ENCODE peak calls at places on chromosomes 5 and 9, in seven cellular contexts. One of them, this sample, is unnamed.

GRCh38 chr9:127264462-127265040 is at the start of gene GARNL3:
- DNase-seq in C1 segment of cervical spinal cord: no peak
- DNase-seq in NCI-H2171: no peak
- DNase-seq in pancreas: no peak
- DNase-seq in NCI-H2081: no peak
- DNase-seq in stimulated activated CD4-positive, alpha-beta T cell treated with anti-CD3 and anti-CD28 coated beads, Interleukin-1b, Interleukin-23, amount 100 ng/mL, for 4 hours: no peak
- DNase-seq in substantia nigra: no peak
- DNase-seq in this sample: no peak

GRCh38 chr9:112002131-112002846 is 105.7 kb downstream of the UGCG start:
- DNase-seq in pancreas: no peak
- DNase-seq in NCI-H2171: no peak
- DNase-seq in NCI-H2081: no peak
- DNase-seq in stimulated activated CD4-positive, alpha-beta T cell treated with anti-CD3 and anti-CD28 coated beads, Interleukin-1b, Interleukin-23, amount 100 ng/mL, for 4 hours: no peak
- DNase-seq in C1 segment of cervical spinal cord: no peak
- DNase-seq in substantia nigra: no peak
- DNase-seq in this sample: no peak

GRCh38 chr9:115022760-115023434 is 92.5 kb upstream of the TNFSF8 start:
- DNase-seq in NCI-H2081: no peak
- DNase-seq in C1 segment of cervical spinal cord: no peak
- DNase-seq in NCI-H2171: no peak
- DNase-seq in substantia nigra: no peak
- DNase-seq in pancreas: no peak
- DNase-seq in stimulated activated CD4-positive, alpha-beta T cell treated with anti-CD3 and anti-CD28 coated beads, Interleukin-1b, Interleukin-23, amount 100 ng/mL, for 4 hours: no peak
- DNase-seq in this sample: no peak

GRCh38 chr9:104872959-104873850 is 54.8 kb downstream of the ABCA1 start:
- DNase-seq in NCI-H2081: no peak
- DNase-seq in NCI-H2171: no peak
- DNase-seq in pancreas: peak; percentile 22
- DNase-seq in stimulated activated CD4-positive, alpha-beta T cell treated with anti-CD3 and anti-CD28 coated beads, Interleukin-1b, Interleukin-23, amount 100 ng/mL, for 4 hours: no peak
- DNase-seq in substantia nigra: no peak
- DNase-seq in C1 segment of cervical spinal cord: no peak
- DNase-seq in this sample: no peak

GRCh38 chr9:83986765-83987401 is 6.3 kb downstream of the RMI1 start:
- DNase-seq in substantia nigra: no peak
- DNase-seq in NCI-H2171: no peak
- DNase-seq in NCI-H2081: peak; percentile 45
- DNase-seq in C1 segment of cervical spinal cord: no peak
- DNase-seq in pancreas: peak; percentile 36
- DNase-seq in stimulated activated CD4-positive, alpha-beta T cell treated with anti-CD3 and anti-CD28 coated beads, Interleukin-1b, Interleukin-23, amount 100 ng/mL, for 4 hours: no peak
- DNase-seq in this sample: no peak

GRCh38 chr9:111766066-111766465 is 28.7 kb downstream of the SHOC1 start:
- DNase-seq in stimulated activated CD4-positive, alpha-beta T cell treated with anti-CD3 and anti-CD28 coated beads, Interleukin-1b, Interleukin-23, amount 100 ng/mL, for 4 hours: no peak
- DNase-seq in C1 segment of cervical spinal cord: no peak
- DNase-seq in substantia nigra: no peak
- DNase-seq in NCI-H2081: no peak
- DNase-seq in pancreas: no peak
- DNase-seq in NCI-H2171: no peak
- DNase-seq in this sample: no peak

GRCh38 chr5:173333900-173334685 is 5.9 kb upstream of the STC2 start:
- DNase-seq in substantia nigra: no peak
- DNase-seq in C1 segment of cervical spinal cord: no peak
- DNase-seq in pancreas: no peak
- DNase-seq in stimulated activated CD4-positive, alpha-beta T cell treated with anti-CD3 and anti-CD28 coated beads, Interleukin-1b, Interleukin-23, amount 100 ng/mL, for 4 hours: no peak
- DNase-seq in NCI-H2081: no peak
- DNase-seq in NCI-H2171: no peak
- DNase-seq in this sample: no peak

GRCh38 chr9:93942176-93942575 is 13.0 kb downstream of the BARX1 start:
- DNase-seq in substantia nigra: no peak
- DNase-seq in NCI-H2081: no peak
- DNase-seq in stimulated activated CD4-positive, alpha-beta T cell treated with anti-CD3 and anti-CD28 coated beads, Interleukin-1b, Interleukin-23, amount 100 ng/mL, for 4 hours: no peak
- DNase-seq in C1 segment of cervical spinal cord: no peak
- DNase-seq in pancreas: no peak
- DNase-seq in NCI-H2171: no peak
- DNase-seq in this sample: no peak

GRCh38 chr5:54214747-54215146 is 95.6 kb downstream of the ARL15 start:
- DNase-seq in NCI-H2081: no peak
- DNase-seq in C1 segment of cervical spinal cord: no peak
- DNase-seq in stimulated activated CD4-positive, alpha-beta T cell treated with anti-CD3 and anti-CD28 coated beads, Interleukin-1b, Interleukin-23, amount 100 ng/mL, for 4 hours: no peak
- DNase-seq in substantia nigra: no peak
- DNase-seq in NCI-H2171: no peak
- DNase-seq in pancreas: no peak
- DNase-seq in this sample: no peak

GRCh38 chr5:176185133-176185733 is 53.0 kb upstream of the SIMC1 start:
- DNase-seq in NCI-H2171: no peak
- DNase-seq in NCI-H2081: peak; percentile 11
- DNase-seq in stimulated activated CD4-positive, alpha-beta T cell treated with anti-CD3 and anti-CD28 coated beads, Interleukin-1b, Interleukin-23, amount 100 ng/mL, for 4 hours: no peak
- DNase-seq in C1 segment of cervical spinal cord: no peak
- DNase-seq in pancreas: no peak
- DNase-seq in substantia nigra: no peak
- DNase-seq in this sample: no peak

GRCh38 chr9:135282001-135282731 is 194.7 kb downstream of the OLFM1 start:
- DNase-seq in C1 segment of cervical spinal cord: peak; percentile 59
- DNase-seq in stimulated activated CD4-positive, alpha-beta T cell treated with anti-CD3 and anti-CD28 coated beads, Interleukin-1b, Interleukin-23, amount 100 ng/mL, for 4 hours: no peak
- DNase-seq in NCI-H2171: peak; percentile 98
- DNase-seq in substantia nigra: peak; percentile 53
- DNase-seq in pancreas: peak; percentile 98
- DNase-seq in NCI-H2081: peak; percentile 77
- DNase-seq in this sample: no peak

GRCh38 chr9:96150324-96151023 is 151.5 kb downstream of the HSD17B3 start:
- DNase-seq in pancreas: no peak
- DNase-seq in C1 segment of cervical spinal cord: no peak
- DNase-seq in substantia nigra: no peak
- DNase-seq in NCI-H2081: no peak
- DNase-seq in stimulated activated CD4-positive, alpha-beta T cell treated with anti-CD3 and anti-CD28 coated beads, Interleukin-1b, Interleukin-23, amount 100 ng/mL, for 4 hours: peak; percentile 33
- DNase-seq in NCI-H2171: no peak
- DNase-seq in this sample: no peak

GRCh38 chr5:133754575-133755169 is 142.3 kb upstream of the FSTL4 start:
- DNase-seq in substantia nigra: peak; percentile 15
- DNase-seq in stimulated activated CD4-positive, alpha-beta T cell treated with anti-CD3 and anti-CD28 coated beads, Interleukin-1b, Interleukin-23, amount 100 ng/mL, for 4 hours: no peak
- DNase-seq in NCI-H2171: no peak
- DNase-seq in NCI-H2081: peak; percentile 28
- DNase-seq in pancreas: peak; percentile 57
- DNase-seq in C1 segment of cervical spinal cord: no peak
- DNase-seq in this sample: peak; percentile 35

GRCh38 chr5:154794525-154795234 is 39.5 kb downstream of the LARP1 start:
- DNase-seq in C1 segment of cervical spinal cord: no peak
- DNase-seq in stimulated activated CD4-positive, alpha-beta T cell treated with anti-CD3 and anti-CD28 coated beads, Interleukin-1b, Interleukin-23, amount 100 ng/mL, for 4 hours: no peak
- DNase-seq in pancreas: no peak
- DNase-seq in NCI-H2081: no peak
- DNase-seq in substantia nigra: no peak
- DNase-seq in NCI-H2171: no peak
- DNase-seq in this sample: no peak

GRCh38 chr5:146622391-146622790 is 106.4 kb upstream of the GPR151 start:
- DNase-seq in C1 segment of cervical spinal cord: no peak
- DNase-seq in stimulated activated CD4-positive, alpha-beta T cell treated with anti-CD3 and anti-CD28 coated beads, Interleukin-1b, Interleukin-23, amount 100 ng/mL, for 4 hours: no peak
- DNase-seq in pancreas: no peak
- DNase-seq in NCI-H2081: no peak
- DNase-seq in NCI-H2171: no peak
- DNase-seq in substantia nigra: no peak
- DNase-seq in this sample: no peak

GRCh38 chr5:850511-851006 is at the start of gene ZDHHC11:
- DNase-seq in stimulated activated CD4-positive, alpha-beta T cell treated with anti-CD3 and anti-CD28 coated beads, Interleukin-1b, Interleukin-23, amount 100 ng/mL, for 4 hours: no peak
- DNase-seq in pancreas: no peak
- DNase-seq in C1 segment of cervical spinal cord: no peak
- DNase-seq in NCI-H2081: peak; percentile 68
- DNase-seq in NCI-H2171: no peak
- DNase-seq in substantia nigra: peak; percentile 9
- DNase-seq in this sample: no peak

This sample was measured in mesothelial cell of epicardium.